ENCODE peak calls at places on chromosomes 1 and 21, in four cellular contexts. N is IMR-90, T is H54, J is ovary. L is an unnamed sample.

GRCh38 chr1:42128984-42129383 is 24.2 kb upstream of the GUCA2B start:
- DNase-seq in T (no peak), J (no peak), N (no peak), L (no peak)

GRCh38 chr21:26041441-26042180 is 129.0 kb downstream of the APP start:
- DNase-seq in N (peak), J (no peak), T (no peak), L (no peak)

GRCh38 chr1:90707363-90707710 is 9.8 kb downstream of the BARHL2 start:
- DNase-seq in T (no peak), N (peak), J (no peak), L (no peak)

GRCh38 chr1:30110826-30111225 is 612.6 kb downstream of the MATN1 start:
- DNase-seq in J (no peak), T (no peak), N (no peak), L (no peak)

GRCh38 chr1:91757760-91758545 is 128.0 kb downstream of the TGFBR3 start:
- DNase-seq in T (no peak), N (peak), J (no peak), L (no peak)

GRCh38 chr1:7228252-7228961 is 443.2 kb downstream of the CAMTA1 start:
- DNase-seq in N (no peak), T (no peak), J (no peak), L (no peak)

GRCh38 chr1:228309548-228310067 is 97.0 kb downstream of the TRIM11 start:
- DNase-seq in N (no peak), T (no peak), J (peak), L (peak)

GRCh38 chr1:40409467-40409866 is 35.9 kb downstream of the SMAP2 start:
- DNase-seq in N (no peak), T (no peak), J (no peak), L (no peak)

GRCh38 chr1:204923626-204924012 is 53.0 kb downstream of the NFASC start:
- DNase-seq in J (no peak), N (no peak), T (no peak), L (no peak)

GRCh38 chr21:25639922-25640670 is 1.0 kb downstream of the JAM2 start:
- DNase-seq in T (peak), N (no peak), J (peak), L (no peak)

GRCh38 chr1:118151312-118151937 is 33.6 kb downstream of the SPAG17 start:
- DNase-seq in T (no peak), N (peak), J (peak), L (no peak)

GRCh38 chr1:89831462-89832113 is 10.8 kb downstream of the LRRC8D start:
- DNase-seq in T (no peak), N (no peak), J (no peak), L (no peak)

GRCh38 chr1:83531910-83532309 is 467.0 kb downstream of the TTLL7 start:
- DNase-seq in N (no peak), T (no peak), J (no peak), L (no peak)

GRCh38 chr1:82160903-82161302 is 360.2 kb downstream of the ADGRL2 start:
- DNase-seq in J (no peak), N (no peak), T (no peak), L (no peak)

GRCh38 chr1:225735252-225736149 is 42.1 kb upstream of the SRP9 start:
- DNase-seq in N (peak), J (peak), T (peak), L (peak)

GRCh38 chr1:107138166-107138565 is 2.7 kb upstream of the NTNG1 start:
- DNase-seq in J (no peak), T (no peak), N (no peak), L (no peak)
- TF ChIP-seq POLR2A in J (no peak), T (no peak), N (no peak), L (no peak)

GRCh38 chr1:220785166-220786056 is 1.3 kb upstream of the MTARC1 start:
- DNase-seq in T (no peak), N (no peak), J (no peak), L (no peak)

GRCh38 chr1:220788146-220788545 is 1.4 kb downstream of the MTARC1 start:
- DNase-seq in N (no peak), T (no peak), J (no peak), L (no peak)

GRCh38 chr1:220786057-220786336 is 716 bp upstream of the MTARC1 start:
- DNase-seq in T (no peak), J (peak), N (no peak), L (no peak)

GRCh38 chr1:220786337-220787068 is at the start of gene MTARC1:
- DNase-seq in N (no peak), T (peak), J (peak), L (peak)

GRCh38 chr1:220787069-220787614 is 429 bp downstream of the MTARC1 start:
- DNase-seq in J (no peak), N (no peak), T (no peak), L (no peak)
- TF ChIP-seq POLR2A in J (no peak), N (no peak), T (no peak), L (no peak)

GRCh38 chr1:26787706-26788514 is at the start of gene PIGV:
- DNase-seq in J (peak), T (no peak), N (peak), L (peak)

GRCh38 chr1:26789612-26789865 is 1.8 kb downstream of the PIGV start:
- DNase-seq in J (no peak), N (no peak), T (no peak), L (no peak)

GRCh38 chr1:26789953-26790352 is 2.2 kb downstream of the PIGV start:
- DNase-seq in J (no peak), T (no peak), N (no peak), L (no peak)

GRCh38 chr1:26788515-26788785 is 700 bp downstream of the PIGV start:
- DNase-seq in N (no peak), T (no peak), J (no peak), L (no peak)

DNA sequence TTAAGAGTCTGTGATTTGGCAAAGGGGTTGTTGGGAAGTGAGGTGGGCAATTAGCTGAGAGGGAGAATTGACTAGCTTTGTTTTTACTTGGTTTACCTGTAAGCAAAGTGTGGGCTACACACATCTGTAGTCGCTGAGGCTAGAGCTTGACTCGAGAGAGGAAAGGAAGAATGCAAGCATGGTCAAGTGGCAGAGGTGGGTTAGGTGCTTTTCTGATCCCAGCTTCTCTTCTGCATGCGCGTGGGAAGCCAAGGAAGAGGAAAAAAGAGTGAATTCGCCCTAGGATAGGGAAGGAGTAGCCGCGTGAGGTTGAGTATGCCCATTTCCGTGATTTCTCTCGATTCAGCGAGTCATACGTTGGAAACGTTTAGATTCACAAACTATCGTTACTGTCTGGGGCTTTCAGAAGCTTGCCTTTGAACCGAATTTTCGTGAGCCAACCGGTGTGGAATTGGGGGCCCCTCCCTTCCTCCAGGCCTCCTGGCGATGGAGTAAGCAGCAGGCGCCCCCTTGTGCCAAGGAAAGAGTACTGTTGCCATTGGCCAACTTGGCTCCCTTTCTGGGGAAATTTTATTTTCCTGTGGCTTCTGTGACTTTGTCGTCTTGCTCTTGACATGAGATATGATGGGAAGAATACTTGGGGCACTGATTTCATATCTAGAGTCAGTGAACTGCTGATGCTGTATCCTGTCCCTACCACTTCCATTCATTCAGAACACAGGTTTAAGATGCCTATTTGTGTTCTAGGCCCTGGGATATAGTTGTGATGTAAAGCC is 1.3 kb downstream of the PIGV start:
- DNase-seq in J (peak), T (no peak), N (peak), L (peak)
- TF ChIP-seq POLR2A in J (peak), T (no peak), N (peak), L (no peak)

GRCh38 chr1:99696616-99697015 is 50.7 kb downstream of the PALMD start:
- DNase-seq in T (no peak), N (no peak), J (no peak), L (no peak)
- TF ChIP-seq POLR2A in T (no peak), N (no peak), J (no peak), L (no peak)